ENCODE peak calls at places on chromosomes 5 and 9, in ten cellular contexts. Z is IMR-90, H is neural crest cell, A is WTC11, G is HFFc6, B is PC-9, T is left lung, D is body of pancreas, J is mucosa of descending colon, W is psoas muscle. P is an unnamed sample.

GRCh38 chr5:16544607-16545374 is 72.0 kb downstream of the RETREG1 start:
- DNase-seq in Z (peak), H (no peak), A (no peak), G (no peak), B (peak), T (no peak), D (no peak), J (no peak), W (no peak), P (no peak)

GRCh38 chr5:153831976-153832375 is 206.7 kb downstream of the FAM114A2 start:
- DNase-seq in Z (peak), H (no peak), A (no peak), G (peak), B (no peak), T (no peak), D (no peak), J (no peak), W (no peak), P (no peak)

GRCh38 chr9:16385590-16386578 is 484.6 kb downstream of the BNC2 start:
- DNase-seq in Z (peak), H (no peak), A (no peak), G (peak), B (no peak), T (no peak), D (no peak), J (no peak), W (no peak), P (no peak)

GRCh38 chr9:38016375-38017120 is 52.5 kb downstream of the SHB start:
- DNase-seq in Z (peak), H (no peak), A (no peak), G (peak), B (no peak), T (no peak), D (no peak), J (no peak), W (no peak), P (no peak)

GRCh38 chr9:15501179-15501578 is 9.6 kb downstream of the PSIP1 start:
- DNase-seq in Z (no peak), H (no peak), A (no peak), G (no peak), B (no peak), T (no peak), D (no peak), J (no peak), W (no peak), P (no peak)

GRCh38 chr5:133392448-133392847 is 219.9 kb downstream of the FSTL4 start:
- DNase-seq in Z (no peak), H (no peak), A (no peak), G (no peak), B (no peak), T (no peak), D (no peak), J (no peak), W (no peak), P (no peak)

GRCh38 chr9:115015018-115015635 is 84.7 kb upstream of the TNFSF8 start:
- DNase-seq in Z (peak), H (peak), A (peak), G (peak), B (peak), T (no peak), D (peak), J (peak), W (no peak), P (peak)

GRCh38 chr5:107671742-107672211 is 1.0 kb upstream of the EFNA5 start:
- DNase-seq in Z (peak), H (peak), A (no peak), G (no peak), B (peak), T (peak), D (no peak), J (no peak), W (no peak), P (no peak)

GRCh38 chr9:95753762-95754465 is 121.6 kb upstream of the ERCC6L2 start:
- DNase-seq in Z (no peak), H (no peak), A (no peak), G (no peak), B (no peak), T (no peak), D (no peak), J (no peak), W (no peak), P (no peak)

GRCh38 chr9:79637180-79637925 is 65.6 kb downstream of the TLE4 start:
- DNase-seq in Z (peak), H (no peak), A (no peak), G (no peak), B (no peak), T (no peak), D (no peak), J (no peak), W (no peak), P (no peak)

GRCh38 chr5:180495991-180496741 is 2.0 kb downstream of the CNOT6 start:
- DNase-seq in Z (no peak), H (no peak), A (no peak), G (no peak), B (no peak), T (no peak), D (no peak), J (no peak), W (no peak), P (no peak)

GRCh38 chr5:116923344-116923743 is 348.7 kb upstream of the SEMA6A start:
- DNase-seq in Z (no peak), H (no peak), A (no peak), G (no peak), B (no peak), T (no peak), D (no peak), J (no peak), W (no peak), P (no peak)

GRCh38 chr5:170818222-170818621 is 34.7 kb downstream of the GABRP start:
- DNase-seq in Z (peak), H (no peak), A (no peak), G (peak), B (no peak), T (no peak), D (no peak), J (no peak), W (no peak), P (no peak)

GRCh38 chr9:130112244-130113151 is 58.8 kb downstream of the GPR107 start:
- DNase-seq in Z (peak), H (no peak), A (no peak), G (no peak), B (no peak), T (no peak), D (no peak), J (no peak), W (no peak), P (no peak)

GRCh38 chr5:6466975-6467567 is 18.4 kb downstream of the UBE2QL1 start:
- DNase-seq in Z (no peak), H (no peak), A (no peak), G (no peak), B (no peak), T (no peak), D (no peak), J (no peak), W (no peak), P (no peak)

GRCh38 chr9:99783799-99784198 is 37.9 kb upstream of the NR4A3 start:
- DNase-seq in Z (no peak), H (no peak), A (no peak), G (no peak), B (no peak), T (no peak), D (no peak), J (no peak), W (no peak), P (no peak)

GRCh38 chr9:14316574-14317304 is 2.8 kb upstream of the NFIB start:
- DNase-seq in Z (no peak), H (no peak), A (peak), G (no peak), B (no peak), T (no peak), D (no peak), J (no peak), W (peak), P (no peak)

GRCh38 chr5:72441861-72442540 is 65.2 kb downstream of the ZNF366 start:
- DNase-seq in Z (peak), H (no peak), A (no peak), G (peak), B (peak), T (no peak), D (no peak), J (no peak), W (no peak), P (no peak)

GRCh38 chr5:78587775-78588291 is 60.7 kb downstream of the LHFPL2 start:
- DNase-seq in Z (peak), H (no peak), A (no peak), G (peak), B (no peak), T (no peak), D (no peak), J (no peak), W (peak), P (no peak)

GRCh38 chr9:9257999-9258398 is 1354.8 kb downstream of the PTPRD start:
- DNase-seq in Z (no peak), H (no peak), A (no peak), G (no peak), B (no peak), T (no peak), D (no peak), J (no peak), W (no peak), P (no peak)

GRCh38 chr9:90864779-90865178 is 63.2 kb downstream of the SYK start:
- DNase-seq in Z (no peak), H (no peak), A (no peak), G (no peak), B (no peak), T (no peak), D (no peak), J (no peak), W (no peak), P (no peak)

GRCh38 chr9:38066907-38067610 is 2.0 kb downstream of the SHB start:
- DNase-seq in Z (no peak), H (no peak), A (peak), G (no peak), B (no peak), T (peak), D (peak), J (peak), W (peak), P (peak)

GRCh38 chr5:43099615-43100014 is 21.1 kb upstream of the ZNF131 start:
- DNase-seq in Z (no peak), H (no peak), A (no peak), G (no peak), B (no peak), T (no peak), D (no peak), J (no peak), W (no peak), P (no peak)

GRCh38 chr9:85522459-85523092 is 219.2 kb downstream of the AGTPBP1 start:
- DNase-seq in Z (peak), H (peak), A (peak), G (no peak), B (no peak), T (peak), D (peak), J (peak), W (peak), P (peak)

GRCh38 chr5:36874465-36874864 is 2.1 kb upstream of the NIPBL start:
- DNase-seq in Z (no peak), H (no peak), A (no peak), G (no peak), B (no peak), T (no peak), D (no peak), J (no peak), W (no peak), P (no peak)

GRCh38 chr5:85293139-85293785 is 908.6 kb upstream of the EDIL3 start:
- DNase-seq in Z (peak), H (no peak), A (no peak), G (no peak), B (no peak), T (peak), D (peak), J (peak), W (no peak), P (no peak)

GRCh38 chr9:128323192-128323730 is 622 bp downstream of the COQ4 start:
- DNase-seq in Z (peak), H (no peak), A (no peak), G (peak), B (no peak), T (no peak), D (no peak), J (no peak), W (no peak), P (no peak)

GRCh38 chr5:159218595-159219023 is 9.3 kb upstream of the RNF145 start:
- DNase-seq in Z (peak), H (no peak), A (no peak), G (no peak), B (no peak), T (no peak), D (no peak), J (peak), W (no peak), P (no peak)

GRCh38 chr5:63205976-63206375 is 627.4 kb downstream of the LRRC70 start:
- DNase-seq in Z (no peak), H (no peak), A (no peak), G (no peak), B (no peak), T (no peak), D (no peak), J (no peak), W (no peak), P (no peak)

GRCh38 chr9:135990468-135991429 is 29.6 kb upstream of the UBAC1 start:
- DNase-seq in Z (peak), H (no peak), A (peak), G (no peak), B (no peak), T (no peak), D (peak), J (peak), W (no peak), P (peak)

DNA sequence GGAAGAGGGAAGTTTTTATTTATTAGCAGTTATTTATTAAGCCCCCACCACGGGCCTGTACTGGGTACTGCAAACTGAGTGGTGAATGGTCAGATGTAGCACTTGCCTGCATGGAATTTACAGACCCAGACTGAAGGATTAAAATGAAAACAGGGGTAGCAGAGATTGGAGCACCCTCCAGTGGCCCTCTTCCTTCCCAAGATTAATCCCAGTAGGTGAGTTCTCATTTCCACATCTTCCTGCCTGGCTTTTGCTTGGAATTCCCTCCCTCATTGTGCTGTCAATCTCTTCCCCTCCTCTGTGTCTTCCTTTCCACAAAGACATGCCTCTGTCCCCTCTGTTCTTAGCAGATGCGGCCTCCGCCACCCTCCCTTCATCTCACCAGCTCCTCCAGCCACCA is 39.2 kb downstream of the MVB12B start:
- DNase-seq in Z (no peak), H (no peak), A (no peak), G (no peak), B (no peak), T (no peak), D (no peak), J (no peak), W (no peak), P (no peak)
- TF ChIP-seq CTCF in Z (no peak), H (no peak), A (no peak), G (no peak), B (no peak), T (no peak), D (no peak), J (no peak), W (peak), P (no peak)

GRCh38 chr5:172932313-172933017 is 26.8 kb upstream of the RPL26L1 start:
- DNase-seq in Z (peak), H (peak), A (peak), G (peak), B (peak), T (peak), D (peak), J (peak), W (peak), P (peak)
- TF ChIP-seq CTCF in Z (peak), H (peak), A (peak), G (peak), B (peak), T (peak), D (peak), J (peak), W (peak), P (peak)

GRCh38 chr5:123154857-123155467 is 65.9 kb downstream of the PRDM6 start:
- DNase-seq in Z (no peak), H (no peak), A (no peak), G (no peak), B (no peak), T (no peak), D (no peak), J (no peak), W (no peak), P (no peak)

GRCh38 chr5:123163225-123163876 is 74.3 kb downstream of the PRDM6 start:
- DNase-seq in Z (no peak), H (no peak), A (no peak), G (no peak), B (no peak), T (no peak), D (no peak), J (no peak), W (no peak), P (no peak)

GRCh38 chr5:123155511-123155923 is 66.5 kb downstream of the PRDM6 start:
- DNase-seq in Z (no peak), H (no peak), A (no peak), G (no peak), B (no peak), T (no peak), D (no peak), J (no peak), W (no peak), P (no peak)

GRCh38 chr5:123156577-123157296 is 67.7 kb downstream of the PRDM6 start:
- DNase-seq in Z (peak), H (no peak), A (no peak), G (peak), B (no peak), T (no peak), D (no peak), J (no peak), W (no peak), P (no peak)

GRCh38 chr5:123157797-123158528 is 68.9 kb downstream of the PRDM6 start:
- DNase-seq in Z (peak), H (no peak), A (no peak), G (peak), B (no peak), T (no peak), D (no peak), J (no peak), W (no peak), P (no peak)
- TF ChIP-seq CTCF in Z (peak), H (no peak), A (no peak), G (peak), B (peak), T (no peak), D (no peak), J (no peak), W (no peak), P (no peak)

DNA sequence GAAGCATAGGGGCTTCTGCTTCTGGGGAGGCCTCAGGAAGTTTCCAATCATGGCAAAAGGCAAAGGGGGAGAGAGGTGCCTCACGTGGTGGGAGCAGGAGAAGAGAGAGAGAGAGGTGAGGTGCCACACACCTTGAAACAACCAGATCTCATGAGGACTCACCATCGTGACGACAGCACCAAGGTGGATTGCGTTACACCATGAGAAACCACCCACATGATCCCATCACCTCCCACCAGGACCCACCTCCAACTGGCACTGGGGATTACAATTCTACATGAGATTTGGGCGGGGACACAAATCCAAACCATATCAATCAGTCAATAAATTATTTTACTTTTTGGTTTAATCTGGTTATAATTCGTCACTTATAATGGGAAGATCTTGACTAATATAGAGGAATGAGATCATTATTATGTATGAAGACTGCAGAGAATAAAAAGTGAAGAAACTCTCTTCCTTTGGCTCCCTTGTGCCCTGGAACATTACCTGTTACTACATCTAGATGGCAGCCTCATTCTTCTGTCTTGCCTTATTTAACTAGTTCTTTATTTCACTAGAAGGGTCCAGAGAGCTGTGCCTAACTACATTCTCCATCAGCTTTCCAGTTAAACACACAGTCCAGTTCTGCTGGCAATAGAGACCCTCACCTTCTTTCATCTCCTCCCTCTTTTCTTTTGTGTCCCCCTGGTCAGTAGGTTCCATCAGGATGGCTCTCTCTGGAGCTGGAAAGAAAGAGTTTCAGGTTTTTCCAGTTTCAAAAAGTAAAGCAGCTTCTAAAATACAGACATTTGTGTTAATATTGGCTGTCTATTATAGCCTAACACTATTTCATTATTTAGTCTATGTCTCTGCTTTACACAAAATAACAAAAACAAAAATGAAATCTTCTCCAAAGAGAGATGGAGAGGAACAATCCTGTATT is 21.7 kb upstream of the SPINK7 start:
- DNase-seq in Z (peak), H (no peak), A (peak), G (no peak), B (no peak), T (no peak), D (no peak), J (peak), W (no peak), P (no peak)
- TF ChIP-seq CTCF in Z (peak), H (peak), A (no peak), G (peak), B (peak), T (peak), D (peak), J (no peak), W (peak), P (no peak)

GRCh38 chr5:91910655-91911054 is 527.5 kb upstream of the ARRDC3 start:
- DNase-seq in Z (no peak), H (no peak), A (no peak), G (no peak), B (no peak), T (no peak), D (no peak), J (no peak), W (no peak), P (no peak)

GRCh38 chr5:91906027-91906426 is 522.9 kb upstream of the ARRDC3 start:
- DNase-seq in Z (no peak), H (no peak), A (no peak), G (no peak), B (no peak), T (no peak), D (no peak), J (no peak), W (no peak), P (no peak)

GRCh38 chr5:91906494-91906893 is 523.4 kb upstream of the ARRDC3 start:
- DNase-seq in Z (no peak), H (no peak), A (no peak), G (no peak), B (no peak), T (no peak), D (no peak), J (no peak), W (no peak), P (no peak)

GRCh38 chr5:91910247-91910646 is 527.1 kb upstream of the ARRDC3 start:
- DNase-seq in Z (no peak), H (no peak), A (no peak), G (no peak), B (no peak), T (no peak), D (no peak), J (no peak), W (no peak), P (no peak)
- TF ChIP-seq CTCF in Z (no peak), H (no peak), A (no peak), G (no peak), B (no peak), T (no peak), D (no peak), J (no peak), W (no peak), P (no peak)

DNA sequence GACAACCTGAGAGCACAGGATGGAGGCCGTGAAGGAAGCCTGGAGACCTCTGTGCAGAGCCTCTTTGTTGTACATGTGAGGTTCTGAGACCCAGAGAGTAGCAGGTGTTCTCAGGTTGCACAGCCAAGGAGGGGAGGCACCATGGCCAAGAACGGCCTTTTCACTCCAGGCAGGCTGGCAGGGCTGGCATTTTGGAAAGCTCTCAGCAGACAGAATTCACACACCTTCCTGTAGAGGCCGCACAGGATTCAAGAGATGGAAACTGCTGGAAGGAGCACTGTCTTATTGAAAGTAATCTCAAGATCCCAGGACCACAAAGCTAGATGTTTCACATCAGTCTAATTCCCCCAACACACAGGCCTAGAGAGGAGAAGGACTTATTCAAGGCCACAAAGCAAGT is 52.8 kb upstream of the XPA start:
- DNase-seq in Z (no peak), H (no peak), A (no peak), G (no peak), B (no peak), T (no peak), D (no peak), J (no peak), W (no peak), P (no peak)
- TF ChIP-seq CTCF in Z (no peak), H (no peak), A (no peak), G (peak), B (no peak), T (no peak), D (no peak), J (no peak), W (no peak), P (no peak)